ENCODE peak calls at places on chromosomes 3 and 15, in four cellular contexts. N is K562, H is HCT116, C is HepG2. U is an unnamed sample.

GRCh38 chr3:136787226-136787793 is 31.6 kb upstream of the SLC35G2 start:
- DNase-seq in N (peak; percentile 11), H (no peak), C (peak; percentile 27), U (no peak)

GRCh38 chr3:54294214-54294613 is 171.9 kb downstream of the CACNA2D3 start:
- DNase-seq in N (no peak), H (no peak), C (no peak), U (no peak)

GRCh38 chr3:45807133-45807532 is 10.8 kb upstream of the SLC6A20 start:
- DNase-seq in N (no peak), H (no peak), C (no peak), U (no peak)

GRCh38 chr3:169657351-169658124 is 6.0 kb downstream of the MECOM start:
- DNase-seq in N (no peak), H (no peak), C (peak; percentile 5), U (no peak)

GRCh38 chr15:78087944-78088772 is 4.2 kb upstream of the SH2D7 start:
- DNase-seq in N (no peak), H (no peak), C (no peak), U (no peak)

GRCh38 chr3:40574661-40575060 is 49.9 kb downstream of the ZNF621 start:
- DNase-seq in N (peak; percentile 38), H (no peak), C (no peak), U (no peak)

GRCh38 chr3:27680517-27681246 is 41.4 kb downstream of the EOMES start:
- DNase-seq in N (no peak), H (no peak), C (peak; percentile 78), U (no peak)

GRCh38 chr3:151256761-151257160 is 21.6 kb downstream of the P2RY14 start:
- DNase-seq in N (no peak), H (no peak), C (no peak), U (no peak)

GRCh38 chr15:89419370-89419984 is 76.9 kb downstream of the RHCG start:
- DNase-seq in N (peak; percentile 62), H (no peak), C (peak; percentile 18), U (no peak)

GRCh38 chr15:70741107-70741511 is 22.2 kb downstream of the UACA start:
- DNase-seq in N (no peak), H (peak; percentile 31), C (peak; percentile 55), U (no peak)

GRCh38 chr15:70424937-70425411 is 327.3 kb upstream of the TLE3 start:
- DNase-seq in N (no peak), H (no peak), C (no peak), U (no peak)

GRCh38 chr3:115788921-115789470 is 165.7 kb downstream of the GAP43 start:
- DNase-seq in N (no peak), H (peak; percentile 57), C (peak; percentile 48), U (no peak)

GRCh38 chr3:87052499-87053260 is 61.7 kb upstream of the VGLL3 start:
- DNase-seq in N (no peak), H (no peak), C (no peak), U (no peak)

GRCh38 chr3:125267460-125267859 is 54.9 kb upstream of the SLC12A8 start:
- DNase-seq in N (no peak), H (no peak), C (no peak), U (no peak)

GRCh38 chr15:58171476-58172061 is 33.4 kb downstream of the AQP9 start:
- DNase-seq in N (no peak), H (no peak), C (no peak), U (no peak)

GRCh38 chr3:156787926-156788663 is 38.1 kb upstream of the LEKR1 start:
- DNase-seq in N (peak; percentile 81), H (peak; percentile 52), C (no peak), U (peak; percentile 53)

GRCh38 chr3:64945171-64945684 is 257.4 kb upstream of the ADAMTS9 start:
- DNase-seq in N (peak; percentile 8), H (no peak), C (no peak), U (no peak)

GRCh38 chr3:171192176-171192854 is 165.8 kb upstream of the SLC2A2 start:
- DNase-seq in N (peak; percentile 81), H (peak; percentile 92), C (no peak), U (no peak)

GRCh38 chr3:1611824-1612223 is 486.8 kb upstream of the CNTN4 start:
- DNase-seq in N (no peak), H (no peak), C (no peak), U (no peak)

GRCh38 chr3:1616715-1617114 is 482.0 kb upstream of the CNTN4 start:
- DNase-seq in N (no peak), H (no peak), C (no peak), U (no peak)

GRCh38 chr3:1609416-1609815 is 489.2 kb upstream of the CNTN4 start:
- DNase-seq in N (no peak), H (no peak), C (no peak), U (no peak)

GRCh38 chr3:1613962-1614361 is 484.7 kb upstream of the CNTN4 start:
- DNase-seq in N (no peak), H (no peak), C (no peak), U (no peak)
- TF ChIP-seq TCF7L2 in N (no peak), H (no peak), C (no peak), U (no peak)

DNA sequence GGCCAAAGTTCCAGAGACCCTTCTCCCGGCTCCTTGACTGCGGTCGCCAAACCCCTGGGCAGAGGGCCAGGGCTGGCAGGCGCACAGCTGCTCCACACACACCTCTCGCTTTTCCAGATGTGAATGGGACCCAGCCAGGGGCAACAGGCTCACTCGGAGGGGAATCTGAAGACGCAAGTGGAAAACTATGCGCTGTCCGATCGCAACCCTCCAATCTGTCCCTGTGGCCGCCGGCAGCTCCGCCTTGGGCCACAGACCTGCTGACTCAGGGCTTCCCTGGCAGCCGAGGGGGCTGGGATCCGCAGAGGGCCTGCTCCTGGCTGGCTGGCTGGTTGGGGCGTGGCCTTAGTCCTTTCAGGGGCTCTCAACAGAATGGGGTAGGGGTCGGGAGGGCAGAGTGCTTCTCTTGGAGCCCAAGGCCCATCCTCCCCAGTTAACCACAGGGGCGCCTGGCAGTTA is 54.0 kb downstream of the IQSEC1 start:
- DNase-seq in N (peak; percentile 68), H (no peak), C (no peak), U (no peak)
- H3K4me3 ChIP-seq in N (no peak overlapping the region), H (no peak overlapping the region), C (no peak overlapping the region), U (no peak overlapping the region)

GRCh38 chr15:49171790-49172189 is 1.7 kb downstream of the GALK2 start:
- DNase-seq in N (no peak), H (no peak), C (no peak), U (no peak)

GRCh38 chr15:49164865-49165264 is 5.2 kb upstream of the GALK2 start:
- DNase-seq in N (no peak), H (no peak), C (no peak), U (no peak)

GRCh38 chr15:49168026-49168425 is 2.0 kb upstream of the GALK2 start:
- DNase-seq in N (no peak), H (no peak), C (no peak), U (no peak)

GRCh38 chr15:49174902-49175301 is 4.9 kb downstream of the GALK2 start:
- DNase-seq in N (no peak), H (no peak), C (no peak), U (no peak)

GRCh38 chr15:49169880-49170597 is at the start of gene GALK2:
- DNase-seq in N (peak; percentile 91), H (peak; percentile 75), C (peak; percentile 84), U (peak; percentile 88)
- TF ChIP-seq REST in N (no peak), H (no peak), C (peak; percentile 39), U (no peak)

GRCh38 chr3:133662256-133662773 is 574 bp upstream of the TOPBP1 start:
- DNase-seq in N (peak; percentile 38), H (no peak), C (peak; percentile 71), U (no peak)
- TF ChIP-seq TCF7L2 in N (no peak), H (no peak), C (no peak), U (no peak)

DNA sequence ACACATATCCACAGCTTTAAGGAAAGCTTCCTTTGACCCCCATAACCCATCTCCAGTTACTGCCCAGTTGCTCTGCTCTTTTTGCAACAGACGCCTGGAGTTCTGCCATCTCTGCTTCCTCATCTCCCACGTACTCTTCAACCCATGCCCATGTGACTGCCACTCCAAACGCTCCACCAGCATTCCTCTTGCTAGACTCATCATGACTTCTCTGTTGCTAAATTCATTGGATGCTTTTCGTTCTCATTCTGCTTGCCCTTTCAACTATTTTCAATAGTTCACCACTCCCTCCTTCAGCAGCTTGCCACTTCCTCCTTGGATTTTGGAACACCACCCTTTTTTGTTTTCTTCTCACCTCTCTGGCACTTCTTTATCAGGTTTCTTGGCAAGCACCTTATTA is 2.7 kb upstream of the KNSTRN start:
- DNase-seq in N (peak; percentile 29), H (peak; percentile 28), C (peak; percentile 41), U (peak; percentile 61)
- H3K4me3 ChIP-seq in N (no peak overlapping the region), H (no peak overlapping the region), C (no peak overlapping the region), U (no peak overlapping the region)